ENCODE peak calls at places on chromosomes 12 and 14, in six cellular contexts. K is kidney epithelial cell; Z is activated CD8-positive, alpha-beta memory T cell treated with anti-CD3 and anti-CD28 coated beads, Interleukin-2, amount 50 U/mL, for 48 hours; D is GM20000; T is mucosa of descending colon; L is activated CD4-positive, CD25-positive, alpha-beta regulatory T cell treated with anti-CD3 and anti-CD28 coated beads, Interleukin-2, amount 50 U/mL, for 72 hours. M is an unnamed sample.

GRCh38 chr12:11649413-11650278 is at the start of gene ETV6:
- DNase-seq in K (peak; percentile 80), Z (peak; percentile 88), D (peak; percentile 94), T (peak; percentile 77), L (peak; percentile 70), M (peak; percentile 84)

GRCh38 chr14:21729703-21730212 is 56.1 kb upstream of the OR4E1 start:
- DNase-seq in K (no peak), Z (no peak), D (no peak), T (no peak), L (no peak), M (no peak)

GRCh38 chr14:89625208-89625987 is 208.4 kb upstream of the FOXN3 start:
- DNase-seq in K (no peak), Z (peak; percentile 64), D (no peak), T (no peak), L (no peak), M (no peak)

GRCh38 chr12:62517887-62518286 is 51.3 kb downstream of the MON2 start:
- DNase-seq in K (no peak), Z (no peak), D (no peak), T (no peak), L (no peak), M (no peak)

GRCh38 chr12:118750666-118751065 is 230.7 kb upstream of the SRRM4 start:
- DNase-seq in K (no peak), Z (no peak), D (no peak), T (no peak), L (no peak), M (no peak)

GRCh38 chr12:88931598-88931997 is 351.3 kb upstream of the KITLG start:
- DNase-seq in K (peak; percentile 75), Z (no peak), D (no peak), T (no peak), L (no peak), M (no peak)

GRCh38 chr12:10301103-10301502 is 6.6 kb upstream of the KLRD1 start:
- DNase-seq in K (peak; percentile 23), Z (peak; percentile 71), D (no peak), T (no peak), L (no peak), M (no peak)

GRCh38 chr14:72906879-72907278 is 13.0 kb upstream of the DPF3 start:
- DNase-seq in K (no peak), Z (no peak), D (no peak), T (no peak), L (no peak), M (no peak)

GRCh38 chr12:93855265-93855664 is 178.1 kb downstream of the CRADD start:
- DNase-seq in K (no peak), Z (no peak), D (no peak), T (no peak), L (no peak), M (no peak)

GRCh38 chr14:81193924-81194633 is 26.7 kb downstream of the GTF2A1 start:
- DNase-seq in K (no peak), Z (no peak), D (no peak), T (no peak), L (no peak), M (no peak)

GRCh38 chr12:124579921-124580517 is 12.6 kb upstream of the NCOR2 start:
- DNase-seq in K (no peak), Z (no peak), D (no peak), T (no peak), L (no peak), M (no peak)

GRCh38 chr14:75864352-75864751 is 117.4 kb downstream of the TGFB3 start:
- DNase-seq in K (no peak), Z (no peak), D (no peak), T (no peak), L (no peak), M (no peak)

GRCh38 chr14:74552623-74553022 is 59.1 kb downstream of the ISCA2 start:
- DNase-seq in K (no peak), Z (no peak), D (no peak), T (peak; percentile 76), L (no peak), M (no peak)

GRCh38 chr12:51888316-51889215 is 663 bp downstream of the ANKRD33 start:
- DNase-seq in K (no peak), Z (no peak), D (no peak), T (no peak), L (no peak), M (no peak)

GRCh38 chr14:101918125-101918989 is 46.0 kb upstream of the DYNC1H1 start:
- DNase-seq in K (no peak), Z (no peak), D (no peak), T (no peak), L (no peak), M (no peak)

GRCh38 chr14:30235485-30235884 is 307.8 kb upstream of the PRKD1 start:
- DNase-seq in K (no peak), Z (no peak), D (no peak), T (no peak), L (no peak), M (no peak)

GRCh38 chr12:115541891-115542361 is 735.6 kb downstream of the MED13L start:
- DNase-seq in K (no peak), Z (no peak), D (no peak), T (no peak), L (no peak), M (no peak)

GRCh38 chr12:6961695-6962284 is 8.7 kb downstream of the PHB2 start:
- DNase-seq in K (no peak), Z (peak; percentile 80), D (peak; percentile 68), T (peak; percentile 91), L (no peak), M (no peak)

GRCh38 chr14:20476795-20477194 is 7.6 kb downstream of the PNP start:
- DNase-seq in K (no peak), Z (no peak), D (no peak), T (no peak), L (no peak), M (no peak)

GRCh38 chr14:34843011-34843554 is 32.1 kb downstream of the BAZ1A start:
- DNase-seq in K (peak; percentile 63), Z (no peak), D (peak; percentile 10), T (no peak), L (no peak), M (no peak)

GRCh38 chr14:27096091-27096490 is 498.3 kb upstream of the NOVA1 start:
- DNase-seq in K (no peak), Z (no peak), D (no peak), T (no peak), L (no peak), M (no peak)

GRCh38 chr14:82710257-82710841 is 1176.7 kb upstream of the SEL1L start:
- DNase-seq in K (peak; percentile 19), Z (peak; percentile 68), D (peak; percentile 36), T (no peak), L (peak; percentile 30), M (no peak)

GRCh38 chr12:120041386-120042231 is 52.6 kb downstream of the BICDL1 start:
- DNase-seq in K (no peak), Z (no peak), D (no peak), T (no peak), L (no peak), M (no peak)

GRCh38 chr12:88897723-88898122 is 317.5 kb upstream of the KITLG start:
- DNase-seq in K (peak; percentile 21), Z (no peak), D (no peak), T (no peak), L (no peak), M (no peak)

GRCh38 chr14:77099425-77100167 is 1.5 kb downstream of the CIPC start:
- DNase-seq in K (no peak), Z (no peak), D (no peak), T (no peak), L (no peak), M (no peak)

GRCh38 chr12:81758421-81759214 is 532 bp downstream of the PPFIA2 start:
- DNase-seq in K (no peak), Z (peak; percentile 60), D (no peak), T (peak; percentile 44), L (no peak), M (no peak)

GRCh38 chr12:132490481-132491348 is 764 bp downstream of the FBRSL1 start:
- DNase-seq in K (no peak), Z (no peak), D (peak; percentile 71), T (no peak), L (peak; percentile 53), M (no peak)

GRCh38 chr14:68050177-68050576 is 230.6 kb downstream of the RAD51B start:
- DNase-seq in K (no peak), Z (no peak), D (no peak), T (no peak), L (no peak), M (no peak)

GRCh38 chr14:42884100-42884499 is 1277.4 kb downstream of the LRFN5 start:
- DNase-seq in K (peak; percentile 88), Z (no peak), D (no peak), T (no peak), L (no peak), M (no peak)

GRCh38 chr12:53191096-53191884 is 10.6 kb upstream of the CSAD start:
- DNase-seq in K (no peak), Z (no peak), D (no peak), T (no peak), L (no peak), M (peak; percentile 57)

GRCh38 chr12:130044991-130045621 is 117.2 kb upstream of the FZD10 start:
- DNase-seq in K (no peak), Z (no peak), D (no peak), T (no peak), L (no peak), M (no peak)

GRCh38 chr12:14777271-14777670 is 26.0 kb downstream of the WBP11 start:
- DNase-seq in K (no peak), Z (no peak), D (no peak), T (no peak), L (no peak), M (no peak)

GRCh38 chr14:68694516-68695235 is 98.2 kb downstream of the ZFP36L1 start:
- DNase-seq in K (no peak), Z (no peak), D (no peak), T (no peak), L (no peak), M (no peak)

GRCh38 chr14:95424533-95424932 is 91.9 kb downstream of the SYNE3 start:
- DNase-seq in K (no peak), Z (no peak), D (no peak), T (no peak), L (no peak), M (no peak)

GRCh38 chr14:49893309-49894213 is 679 bp downstream of the ARF6 start:
- DNase-seq in K (no peak), Z (peak; percentile 95), D (peak; percentile 77), T (peak; percentile 87), L (peak; percentile 88), M (peak; percentile 93)

GRCh38 chr12:41476499-41476898 is 288.4 kb downstream of the PDZRN4 start:
- DNase-seq in K (no peak), Z (no peak), D (no peak), T (no peak), L (no peak), M (no peak)

GRCh38 chr12:133120385-133121191 is 9.5 kb downstream of the ZNF891 start:
- DNase-seq in K (no peak), Z (no peak), D (no peak), T (no peak), L (no peak), M (no peak)

M was measured in natural killer cell treated with Interleukin-12 subunit alpha and Interleukin-12 subunit beta and Interleukin-15 and Interleukin-18, amount 100 ng/mL, for 72 hours.